ENCODE peak calls at places on chromosomes 5 and 9, in ten cellular contexts. B, W, A, C, S, Z, P, H, V and N are unnamed samples.

GRCh38 chr5:122091942-122092600 is 14.0 kb upstream of the LOX start:
- DNase-seq in B (peak), W (no peak), A (no peak), C (no peak), S (peak), Z (peak), P (peak), H (peak), V (peak), N (peak)

GRCh38 chr5:135019314-135019713 is 14.7 kb downstream of the PITX1 start:
- DNase-seq in B (no peak), W (no peak), A (no peak), C (no peak), S (no peak), Z (no peak), P (no peak), H (peak), V (no peak), N (no peak)

GRCh38 chr9:123985869-123986268 is 25.7 kb upstream of the LHX2 start:
- DNase-seq in B (no peak), W (no peak), A (no peak), C (no peak), S (no peak), Z (no peak), P (no peak), H (no peak), V (no peak), N (no peak)

GRCh38 chr5:127508644-127509373 is 8.6 kb upstream of the PRRC1 start:
- DNase-seq in B (no peak), W (no peak), A (no peak), C (no peak), S (no peak), Z (no peak), P (no peak), H (no peak), V (no peak), N (no peak)

GRCh38 chr9:94869415-94869838 is 142.9 kb downstream of the AOPEP start:
- DNase-seq in B (no peak), W (no peak), A (no peak), C (no peak), S (no peak), Z (peak), P (no peak), H (no peak), V (peak), N (peak)

GRCh38 chr5:154221371-154221896 is 30.9 kb downstream of the GALNT10 start:
- DNase-seq in B (no peak), W (peak), A (peak), C (peak), S (peak), Z (peak), P (peak), H (peak), V (peak), N (peak)

GRCh38 chr5:126365446-126366198 is 57.6 kb upstream of the GRAMD2B start:
- DNase-seq in B (no peak), W (no peak), A (no peak), C (no peak), S (no peak), Z (no peak), P (no peak), H (no peak), V (peak), N (peak)

GRCh38 chr5:155699385-155699784 is 627.6 kb upstream of the SGCD start:
- DNase-seq in B (peak), W (no peak), A (no peak), C (no peak), S (no peak), Z (no peak), P (no peak), H (peak), V (no peak), N (no peak)

GRCh38 chr5:114335391-114335790 is 26.5 kb upstream of the KCNN2 start:
- DNase-seq in B (no peak), W (no peak), A (no peak), C (no peak), S (no peak), Z (peak), P (no peak), H (no peak), V (peak), N (no peak)

GRCh38 chr9:34553511-34554021 is 30.8 kb upstream of the ENHO start:
- DNase-seq in B (no peak), W (no peak), A (no peak), C (peak), S (no peak), Z (no peak), P (no peak), H (no peak), V (no peak), N (no peak)

GRCh38 chr5:75071100-75071499 is 18.7 kb upstream of the GCNT4 start:
- DNase-seq in B (no peak), W (no peak), A (no peak), C (no peak), S (no peak), Z (no peak), P (no peak), H (no peak), V (no peak), N (no peak)

GRCh38 chr5:446864-447263 is 3.9 kb downstream of the EXOC3 start:
- DNase-seq in B (peak), W (no peak), A (no peak), C (peak), S (peak), Z (peak), P (peak), H (peak), V (peak), N (peak)

GRCh38 chr5:96597441-96598020 is 64.6 kb upstream of the CAST start:
- DNase-seq in B (no peak), W (no peak), A (no peak), C (no peak), S (no peak), Z (peak), P (peak), H (no peak), V (peak), N (peak)

GRCh38 chr5:95822408-95823240 is at the start of gene GLRX:
- DNase-seq in B (peak), W (peak), A (peak), C (peak), S (peak), Z (peak), P (peak), H (peak), V (peak), N (peak)

GRCh38 chr9:99300603-99301002 is 78.5 kb downstream of the SEC61B start:
- DNase-seq in B (no peak), W (no peak), A (no peak), C (no peak), S (no peak), Z (no peak), P (no peak), H (no peak), V (no peak), N (no peak)

GRCh38 chr9:96048116-96048953 is 172.8 kb downstream of the ERCC6L2 start:
- DNase-seq in B (no peak), W (no peak), A (no peak), C (peak), S (no peak), Z (no peak), P (no peak), H (peak), V (peak), N (no peak)

GRCh38 chr9:89937051-89937450 is 332.2 kb downstream of the GADD45G start:
- DNase-seq in B (no peak), W (no peak), A (no peak), C (no peak), S (no peak), Z (no peak), P (no peak), H (no peak), V (no peak), N (no peak)

GRCh38 chr5:10527281-10527950 is 36.5 kb upstream of the ANKRD33B start:
- DNase-seq in B (no peak), W (no peak), A (no peak), C (no peak), S (no peak), Z (peak), P (no peak), H (no peak), V (peak), N (no peak)

GRCh38 chr5:180862645-180863044 is 1.6 kb upstream of the ZFP62 start:
- DNase-seq in B (no peak), W (no peak), A (no peak), C (no peak), S (no peak), Z (no peak), P (no peak), H (peak), V (no peak), N (no peak)

GRCh38 chr5:109168151-109168550 is 241.6 kb downstream of the PJA2 start:
- DNase-seq in B (no peak), W (no peak), A (no peak), C (no peak), S (no peak), Z (no peak), P (no peak), H (no peak), V (no peak), N (no peak)

GRCh38 chr5:111968459-111968858 is 211.5 kb upstream of the NREP start:
- DNase-seq in B (no peak), W (no peak), A (no peak), C (no peak), S (no peak), Z (peak), P (peak), H (no peak), V (peak), N (no peak)